ENCODE peak calls at places on chromosomes 16 and 17, in six cellular contexts. One of them, this sample, is unnamed.

GRCh38 chr17:29677139-29677834 is 54.6 kb upstream of the CORO6 start:
- DNase-seq in adipocyte: peak
- DNase-seq in HFF-Myc: no peak
- DNase-seq in sigmoid colon: peak
- DNase-seq in AG04450: no peak
- DNase-seq in endothelial cell of umbilical vein: no peak
- DNase-seq in this sample: peak

GRCh38 chr16:52492789-52493357 is 54.1 kb downstream of the TOX3 start:
- DNase-seq in AG04450: no peak
- DNase-seq in endothelial cell of umbilical vein: no peak
- DNase-seq in adipocyte: no peak
- DNase-seq in HFF-Myc: no peak
- DNase-seq in sigmoid colon: no peak
- DNase-seq in this sample: no peak

GRCh38 chr17:39653662-39654331 is 11.4 kb upstream of the TCAP start:
- DNase-seq in endothelial cell of umbilical vein: peak
- DNase-seq in HFF-Myc: no peak
- DNase-seq in AG04450: no peak
- DNase-seq in sigmoid colon: no peak
- DNase-seq in adipocyte: peak
- DNase-seq in this sample: no peak

GRCh38 chr16:62034236-62035114 is 1.8 kb downstream of the CDH8 start:
- DNase-seq in sigmoid colon: no peak
- DNase-seq in endothelial cell of umbilical vein: no peak
- DNase-seq in HFF-Myc: no peak
- DNase-seq in adipocyte: no peak
- DNase-seq in AG04450: no peak
- DNase-seq in this sample: no peak

GRCh38 chr16:50671644-50672260 is 9.4 kb downstream of the SNX20 start:
- DNase-seq in adipocyte: peak
- DNase-seq in sigmoid colon: no peak
- DNase-seq in HFF-Myc: peak
- DNase-seq in endothelial cell of umbilical vein: peak
- DNase-seq in AG04450: no peak
- DNase-seq in this sample: no peak

GRCh38 chr16:11391576-11391975 is 46.3 kb downstream of the RMI2 start:
- DNase-seq in sigmoid colon: peak
- DNase-seq in endothelial cell of umbilical vein: no peak
- DNase-seq in HFF-Myc: no peak
- DNase-seq in adipocyte: no peak
- DNase-seq in AG04450: no peak
- DNase-seq in this sample: no peak

GRCh38 chr17:53353919-53354351 is 468.8 kb upstream of the KIF2B start:
- DNase-seq in endothelial cell of umbilical vein: no peak
- DNase-seq in sigmoid colon: peak
- DNase-seq in adipocyte: no peak
- DNase-seq in AG04450: no peak
- DNase-seq in HFF-Myc: no peak
- DNase-seq in this sample: no peak

GRCh38 chr17:29977836-29978235 is 36.4 kb downstream of the EFCAB5 start:
- DNase-seq in sigmoid colon: no peak
- DNase-seq in HFF-Myc: no peak
- DNase-seq in AG04450: no peak
- DNase-seq in adipocyte: peak
- DNase-seq in endothelial cell of umbilical vein: no peak
- DNase-seq in this sample: peak

GRCh38 chr17:50177983-50178834 is 12.4 kb downstream of the SGCA start:
- DNase-seq in HFF-Myc: peak
- DNase-seq in endothelial cell of umbilical vein: peak
- DNase-seq in AG04450: peak
- DNase-seq in sigmoid colon: peak
- DNase-seq in adipocyte: peak
- DNase-seq in this sample: peak

GRCh38 chr17:55322451-55322985 is 57.8 kb downstream of the HLF start:
- DNase-seq in HFF-Myc: peak
- DNase-seq in AG04450: no peak
- DNase-seq in endothelial cell of umbilical vein: no peak
- DNase-seq in adipocyte: no peak
- DNase-seq in sigmoid colon: no peak
- DNase-seq in this sample: no peak

GRCh38 chr17:19812407-19812806 is 55.3 kb downstream of the ULK2 start:
- DNase-seq in endothelial cell of umbilical vein: peak
- DNase-seq in adipocyte: peak
- DNase-seq in AG04450: no peak
- DNase-seq in HFF-Myc: peak
- DNase-seq in sigmoid colon: no peak
- DNase-seq in this sample: no peak

GRCh38 chr16:28196331-28196987 is 15.3 kb downstream of the XPO6 start:
- DNase-seq in endothelial cell of umbilical vein: no peak
- DNase-seq in adipocyte: no peak
- DNase-seq in sigmoid colon: no peak
- DNase-seq in HFF-Myc: no peak
- DNase-seq in AG04450: no peak
- DNase-seq in this sample: no peak

GRCh38 chr16:73091199-73091598 is 43.3 kb upstream of the ZFHX3 start:
- DNase-seq in HFF-Myc: no peak
- DNase-seq in AG04450: no peak
- DNase-seq in sigmoid colon: no peak
- DNase-seq in adipocyte: no peak
- DNase-seq in endothelial cell of umbilical vein: no peak
- DNase-seq in this sample: no peak

GRCh38 chr17:16314189-16314588 is 39.1 kb downstream of the CENPV start:
- DNase-seq in adipocyte: no peak
- DNase-seq in sigmoid colon: no peak
- DNase-seq in endothelial cell of umbilical vein: no peak
- DNase-seq in AG04450: no peak
- DNase-seq in HFF-Myc: no peak
- DNase-seq in this sample: no peak

GRCh38 chr16:89045181-89045815 is 48.4 kb upstream of the ACSF3 start:
- DNase-seq in adipocyte: no peak
- DNase-seq in endothelial cell of umbilical vein: no peak
- DNase-seq in sigmoid colon: peak
- DNase-seq in HFF-Myc: no peak
- DNase-seq in AG04450: no peak
- DNase-seq in this sample: no peak

GRCh38 chr17:37062036-37062435 is 113.3 kb downstream of the AATF start:
- DNase-seq in AG04450: no peak
- DNase-seq in HFF-Myc: no peak
- DNase-seq in endothelial cell of umbilical vein: no peak
- DNase-seq in sigmoid colon: no peak
- DNase-seq in adipocyte: no peak
- DNase-seq in this sample: no peak

GRCh38 chr17:63171428-63172205 is 205.6 kb downstream of the TANC2 start:
- DNase-seq in AG04450: no peak
- DNase-seq in HFF-Myc: no peak
- DNase-seq in endothelial cell of umbilical vein: peak
- DNase-seq in sigmoid colon: no peak
- DNase-seq in adipocyte: peak
- DNase-seq in this sample: no peak

GRCh38 chr17:42286411-42287295 is 1.6 kb upstream of the STAT5A start:
- DNase-seq in adipocyte: no peak
- DNase-seq in sigmoid colon: peak
- DNase-seq in AG04450: no peak
- DNase-seq in endothelial cell of umbilical vein: no peak
- DNase-seq in HFF-Myc: no peak
- DNase-seq in this sample: no peak

GRCh38 chr16:30040221-30040620 is 9.2 kb upstream of the TLCD3B start:
- DNase-seq in AG04450: no peak
- DNase-seq in sigmoid colon: no peak
- DNase-seq in adipocyte: no peak
- DNase-seq in endothelial cell of umbilical vein: no peak
- DNase-seq in HFF-Myc: no peak
- DNase-seq in this sample: no peak

GRCh38 chr16:54712866-54713265 is 217.8 kb upstream of the IRX5 start:
- DNase-seq in AG04450: no peak
- DNase-seq in sigmoid colon: no peak
- DNase-seq in endothelial cell of umbilical vein: no peak
- DNase-seq in adipocyte: no peak
- DNase-seq in HFF-Myc: no peak
- DNase-seq in this sample: no peak

GRCh38 chr16:15052747-15053476 is 3.0 kb downstream of the NTAN1 start:
- DNase-seq in HFF-Myc: no peak
- DNase-seq in sigmoid colon: no peak
- DNase-seq in endothelial cell of umbilical vein: no peak
- DNase-seq in adipocyte: no peak
- DNase-seq in AG04450: no peak
- DNase-seq in this sample: no peak

GRCh38 chr17:78226055-78226751 is 5.2 kb upstream of the TMEM235 start:
- DNase-seq in AG04450: no peak
- DNase-seq in adipocyte: no peak
- DNase-seq in endothelial cell of umbilical vein: no peak
- DNase-seq in HFF-Myc: no peak
- DNase-seq in sigmoid colon: no peak
- DNase-seq in this sample: no peak

GRCh38 chr17:49862781-49863331 is 15.0 kb upstream of the TAC4 start:
- DNase-seq in sigmoid colon: no peak
- DNase-seq in endothelial cell of umbilical vein: no peak
- DNase-seq in adipocyte: no peak
- DNase-seq in AG04450: no peak
- DNase-seq in HFF-Myc: no peak
- DNase-seq in this sample: no peak

GRCh38 chr17:55710410-55710809 is 12.3 kb downstream of the TMEM100 start:
- DNase-seq in sigmoid colon: no peak
- DNase-seq in adipocyte: no peak
- DNase-seq in HFF-Myc: no peak
- DNase-seq in AG04450: no peak
- DNase-seq in endothelial cell of umbilical vein: no peak
- DNase-seq in this sample: peak

GRCh38 chr16:68475071-68475470 is 26.8 kb upstream of the SMPD3 start:
- DNase-seq in AG04450: no peak
- DNase-seq in endothelial cell of umbilical vein: no peak
- DNase-seq in sigmoid colon: no peak
- DNase-seq in HFF-Myc: no peak
- DNase-seq in adipocyte: no peak
- DNase-seq in this sample: no peak

GRCh38 chr17:44281570-44281969 is 13.6 kb upstream of the SLC4A1 start:
- DNase-seq in adipocyte: no peak
- DNase-seq in endothelial cell of umbilical vein: no peak
- DNase-seq in HFF-Myc: no peak
- DNase-seq in sigmoid colon: no peak
- DNase-seq in AG04450: no peak
- DNase-seq in this sample: no peak

GRCh38 chr17:69637399-69638165 is 223.1 kb downstream of the MAP2K6 start:
- DNase-seq in HFF-Myc: no peak
- DNase-seq in endothelial cell of umbilical vein: no peak
- DNase-seq in AG04450: peak
- DNase-seq in sigmoid colon: no peak
- DNase-seq in adipocyte: peak
- DNase-seq in this sample: peak

GRCh38 chr16:22054847-22055590 is 37.3 kb upstream of the VWA3A start:
- DNase-seq in sigmoid colon: no peak
- DNase-seq in endothelial cell of umbilical vein: no peak
- DNase-seq in adipocyte: no peak
- DNase-seq in AG04450: no peak
- DNase-seq in HFF-Myc: no peak
- DNase-seq in this sample: no peak

GRCh38 chr16:6193718-6194117 is 1096.1 kb upstream of the EEF2KMT start:
- DNase-seq in endothelial cell of umbilical vein: no peak
- DNase-seq in HFF-Myc: no peak
- DNase-seq in AG04450: no peak
- DNase-seq in sigmoid colon: no peak
- DNase-seq in adipocyte: no peak
- DNase-seq in this sample: no peak

GRCh38 chr17:60141111-60142018 is 8.4 kb upstream of the CA4 start:
- DNase-seq in HFF-Myc: no peak
- DNase-seq in endothelial cell of umbilical vein: no peak
- DNase-seq in adipocyte: no peak
- DNase-seq in AG04450: no peak
- DNase-seq in sigmoid colon: no peak
- DNase-seq in this sample: no peak
- H3K4me3 ChIP-seq in HFF-Myc: no peak
- H3K4me3 ChIP-seq in endothelial cell of umbilical vein: no peak
- H3K4me3 ChIP-seq in adipocyte: peak
- H3K4me3 ChIP-seq in AG04450: no peak
- H3K4me3 ChIP-seq in sigmoid colon: no peak
- H3K4me3 ChIP-seq in this sample: no peak

DNA sequence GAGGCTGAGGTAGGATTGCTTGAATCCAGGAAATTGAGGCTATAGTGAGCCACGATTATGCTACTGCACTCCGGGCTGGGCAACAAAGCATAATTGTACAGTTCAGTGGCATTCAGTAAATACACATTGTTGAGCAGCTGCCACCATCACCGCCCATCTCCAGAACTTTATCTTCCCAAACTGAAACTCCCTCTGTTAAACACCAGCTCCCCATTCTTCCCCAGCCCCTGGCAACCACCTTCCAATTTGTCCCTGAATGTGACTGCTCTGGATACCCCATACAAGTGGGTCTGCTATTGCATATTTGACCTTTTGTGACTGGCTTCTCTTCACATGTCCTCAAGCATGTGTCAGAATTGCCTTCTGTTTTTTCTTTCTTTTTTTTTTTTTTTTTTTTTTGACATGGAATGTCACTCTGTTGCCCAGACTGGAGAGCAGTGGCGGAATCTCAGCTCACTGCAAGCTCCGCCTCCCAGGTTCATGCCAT is 2.9 kb downstream of the RPL38 start:
- DNase-seq in adipocyte: no peak
- DNase-seq in AG04450: no peak
- DNase-seq in endothelial cell of umbilical vein: no peak
- DNase-seq in HFF-Myc: no peak
- DNase-seq in sigmoid colon: no peak
- DNase-seq in this sample: no peak
- H3K4me3 ChIP-seq in adipocyte: peak
- H3K4me3 ChIP-seq in AG04450: no peak
- H3K4me3 ChIP-seq in endothelial cell of umbilical vein: no peak
- H3K4me3 ChIP-seq in HFF-Myc: peak
- H3K4me3 ChIP-seq in sigmoid colon: no peak
- H3K4me3 ChIP-seq in this sample: no peak

GRCh38 chr17:81912441-81913309 is 1.5 kb upstream of the PCYT2 start:
- DNase-seq in HFF-Myc: no peak
- DNase-seq in adipocyte: no peak
- DNase-seq in endothelial cell of umbilical vein: no peak
- DNase-seq in AG04450: no peak
- DNase-seq in sigmoid colon: peak
- DNase-seq in this sample: no peak

GRCh38 chr17:81917565-81918332 is at the start of gene SIRT7:
- DNase-seq in sigmoid colon: peak
- DNase-seq in endothelial cell of umbilical vein: peak
- DNase-seq in AG04450: no peak
- DNase-seq in adipocyte: peak
- DNase-seq in HFF-Myc: no peak
- DNase-seq in this sample: no peak

GRCh38 chr17:81914103-81914850 is 3.1 kb upstream of the PCYT2 start:
- DNase-seq in endothelial cell of umbilical vein: no peak
- DNase-seq in HFF-Myc: no peak
- DNase-seq in adipocyte: no peak
- DNase-seq in AG04450: no peak
- DNase-seq in sigmoid colon: peak
- DNase-seq in this sample: no peak

GRCh38 chr17:81913394-81914102 is 2.3 kb upstream of the PCYT2 start:
- DNase-seq in endothelial cell of umbilical vein: no peak
- DNase-seq in HFF-Myc: no peak
- DNase-seq in AG04450: no peak
- DNase-seq in adipocyte: no peak
- DNase-seq in sigmoid colon: no peak
- DNase-seq in this sample: no peak

GRCh38 chr17:81915331-81915730 is 2.6 kb downstream of the SIRT7 start:
- DNase-seq in HFF-Myc: no peak
- DNase-seq in AG04450: no peak
- DNase-seq in endothelial cell of umbilical vein: no peak
- DNase-seq in sigmoid colon: no peak
- DNase-seq in adipocyte: no peak
- DNase-seq in this sample: no peak
- H3K4me3 ChIP-seq in HFF-Myc: no peak
- H3K4me3 ChIP-seq in AG04450: no peak
- H3K4me3 ChIP-seq in endothelial cell of umbilical vein: no peak
- H3K4me3 ChIP-seq in sigmoid colon: no peak
- H3K4me3 ChIP-seq in adipocyte: no peak
- H3K4me3 ChIP-seq in this sample: no peak

GRCh38 chr17:1423456-1424135 is 23.6 kb upstream of the YWHAE start:
- DNase-seq in adipocyte: no peak
- DNase-seq in endothelial cell of umbilical vein: no peak
- DNase-seq in sigmoid colon: no peak
- DNase-seq in HFF-Myc: no peak
- DNase-seq in AG04450: no peak
- DNase-seq in this sample: no peak
- H3K4me3 ChIP-seq in adipocyte: peak
- H3K4me3 ChIP-seq in endothelial cell of umbilical vein: no peak
- H3K4me3 ChIP-seq in sigmoid colon: no peak
- H3K4me3 ChIP-seq in HFF-Myc: no peak
- H3K4me3 ChIP-seq in AG04450: no peak
- H3K4me3 ChIP-seq in this sample: no peak